ENCODE peak calls at places on chromosomes 4 and X, in five cellular contexts. S, W, R, G and C are unnamed samples.

GRCh38 chr4:76226418-76226817 is 12.8 kb upstream of the SCARB2 start:
- DNase-seq in G (no peak), S (no peak), R (no peak), W (no peak), C (no peak)

GRCh38 chr4:105569014-105569850 is 16.8 kb downstream of the ARHGEF38 start:
- DNase-seq in R (no peak), S (peak; percentile 74), W (no peak), G (no peak), C (no peak)

GRCh38 chr4:37471971-37472370 is 214.2 kb downstream of the RELL1 start:
- DNase-seq in R (no peak), G (no peak), W (no peak), S (peak; percentile 53), C (no peak)

GRCh38 chrX:131288188-131288587 is 918 bp downstream of the IGSF1 start:
- DNase-seq in S (no peak), W (no peak), R (no peak), G (no peak), C (no peak)

GRCh38 chrX:107773206-107773605 is 2.4 kb downstream of the TSC22D3 start:
- DNase-seq in W (no peak), S (no peak), R (no peak), G (no peak), C (no peak)

GRCh38 chr4:26238782-26239647 is 81.8 kb upstream of the RBPJ start:
- DNase-seq in R (peak; percentile 75), W (no peak), S (no peak), G (no peak), C (no peak)

GRCh38 chrX:70554081-70554480 is 109.4 kb downstream of the DLG3 start:
- DNase-seq in S (peak; percentile 33), G (no peak), R (peak; percentile 28), W (peak; percentile 13), C (peak; percentile 17)

GRCh38 chr4:175873707-175874106 is 61.6 kb upstream of the GPM6A start:
- DNase-seq in W (no peak), S (no peak), G (no peak), R (no peak), C (no peak)

GRCh38 chr4:105389167-105389566 is 84.7 kb downstream of the PPA2 start:
- DNase-seq in S (no peak), R (peak; percentile 48), W (no peak), G (no peak), C (no peak)

GRCh38 chr4:6180841-6181631 is 19.3 kb downstream of the JAKMIP1 start:
- DNase-seq in G (no peak), S (no peak), W (no peak), R (no peak), C (no peak)

GRCh38 chrX:78123190-78123589 is 16.3 kb downstream of the TAF9B start:
- DNase-seq in G (no peak), W (no peak), S (peak; percentile 68), R (peak; percentile 63), C (no peak)

GRCh38 chrX:120672841-120673530 is 43.1 kb upstream of the C1GALT1C1 start:
- DNase-seq in R (no peak), S (no peak), W (no peak), G (no peak), C (no peak)

GRCh38 chr4:15438939-15439524 is 11.2 kb downstream of the C1QTNF7 start:
- DNase-seq in R (peak; percentile 70), W (no peak), G (no peak), S (peak; percentile 62), C (no peak)

GRCh38 chr4:119490335-119490734 is 138.3 kb downstream of the PDE5A start:
- DNase-seq in S (peak; percentile 4), R (peak; percentile 69), W (no peak), G (peak; percentile 20), C (no peak)

GRCh38 chrX:120144178-120144844 is 14.1 kb upstream of the RHOXF2 start:
- DNase-seq in G (no peak), R (no peak), S (no peak), W (no peak), C (no peak)

GRCh38 chr4:1727117-1728031 is 6.1 kb downstream of the TACC3 start:
- DNase-seq in S (peak; percentile 93), G (no peak), W (peak; percentile 56), R (peak; percentile 75), C (peak; percentile 76)

GRCh38 chrX:108064001-108064400 is 19.1 kb downstream of the VSIG1 start:
- DNase-seq in W (no peak), R (no peak), S (no peak), G (no peak), C (no peak)

GRCh38 chr4:6421397-6421796 is 51.0 kb downstream of the PPP2R2C start:
- DNase-seq in G (no peak), R (no peak), W (no peak), S (no peak), C (no peak)

GRCh38 chr4:150569384-150569987 is 12.5 kb upstream of the MAB21L2 start:
- DNase-seq in R (peak; percentile 79), S (no peak), G (no peak), W (peak; percentile 33), C (no peak)

GRCh38 chr4:74640111-74640903 is 154.0 kb downstream of the BTC start:
- DNase-seq in R (peak; percentile 92), S (peak; percentile 54), G (no peak), W (no peak), C (no peak)

GRCh38 chr4:56737666-56738065 is 56.6 kb upstream of the HOPX start:
- DNase-seq in S (peak; percentile 84), G (no peak), R (no peak), W (no peak), C (peak; percentile 30)

GRCh38 chr4:105426187-105426897 is 47.5 kb downstream of the PPA2 start:
- DNase-seq in S (no peak), W (no peak), R (no peak), G (no peak), C (no peak)

GRCh38 chrX:53831662-53832635 is 145.4 kb upstream of the HUWE1 start:
- DNase-seq in G (peak; percentile 42), W (peak; percentile 40), S (peak; percentile 55), R (peak; percentile 7), C (peak; percentile 36)

GRCh38 chrX:78066110-78066509 is 37.9 kb upstream of the PGK1 start:
- DNase-seq in W (no peak), S (peak; percentile 19), R (peak; percentile 76), G (no peak), C (no peak)

GRCh38 chr4:106588906-106589305 is 220.3 kb upstream of the GIMD1 start:
- DNase-seq in R (no peak), G (no peak), S (peak; percentile 37), W (no peak), C (no peak)

GRCh38 chr4:6988016-6988715 is 55.0 kb upstream of the TADA2B start:
- DNase-seq in S (no peak), W (no peak), G (no peak), R (no peak), C (no peak)

GRCh38 chr4:141158219-141158618 is 24.9 kb upstream of the RNF150 start:
- DNase-seq in R (peak; percentile 55), G (no peak), S (peak; percentile 36), W (peak; percentile 16), C (peak; percentile 52)

GRCh38 chr4:7312691-7313090 is 120.4 kb downstream of the SORCS2 start:
- DNase-seq in G (no peak), S (no peak), R (no peak), W (no peak), C (no peak)

GRCh38 chr4:113641025-113641431 is 120.5 kb downstream of the CAMK2D start:
- DNase-seq in W (no peak), G (no peak), R (no peak), S (no peak), C (no peak)

GRCh38 chr4:165009493-165010227 is 22.1 kb upstream of the TRIM60 start:
- DNase-seq in G (no peak), S (no peak), W (no peak), R (no peak), C (no peak)

GRCh38 chrX:10011991-10012390 is 44.8 kb downstream of the CLDN34 start:
- DNase-seq in W (no peak), R (no peak), G (no peak), S (no peak), C (no peak)

GRCh38 chrX:79415056-79415455 is 47.9 kb upstream of the ITM2A start:
- DNase-seq in S (no peak), W (no peak), R (no peak), G (no peak), C (no peak)

DNA sequence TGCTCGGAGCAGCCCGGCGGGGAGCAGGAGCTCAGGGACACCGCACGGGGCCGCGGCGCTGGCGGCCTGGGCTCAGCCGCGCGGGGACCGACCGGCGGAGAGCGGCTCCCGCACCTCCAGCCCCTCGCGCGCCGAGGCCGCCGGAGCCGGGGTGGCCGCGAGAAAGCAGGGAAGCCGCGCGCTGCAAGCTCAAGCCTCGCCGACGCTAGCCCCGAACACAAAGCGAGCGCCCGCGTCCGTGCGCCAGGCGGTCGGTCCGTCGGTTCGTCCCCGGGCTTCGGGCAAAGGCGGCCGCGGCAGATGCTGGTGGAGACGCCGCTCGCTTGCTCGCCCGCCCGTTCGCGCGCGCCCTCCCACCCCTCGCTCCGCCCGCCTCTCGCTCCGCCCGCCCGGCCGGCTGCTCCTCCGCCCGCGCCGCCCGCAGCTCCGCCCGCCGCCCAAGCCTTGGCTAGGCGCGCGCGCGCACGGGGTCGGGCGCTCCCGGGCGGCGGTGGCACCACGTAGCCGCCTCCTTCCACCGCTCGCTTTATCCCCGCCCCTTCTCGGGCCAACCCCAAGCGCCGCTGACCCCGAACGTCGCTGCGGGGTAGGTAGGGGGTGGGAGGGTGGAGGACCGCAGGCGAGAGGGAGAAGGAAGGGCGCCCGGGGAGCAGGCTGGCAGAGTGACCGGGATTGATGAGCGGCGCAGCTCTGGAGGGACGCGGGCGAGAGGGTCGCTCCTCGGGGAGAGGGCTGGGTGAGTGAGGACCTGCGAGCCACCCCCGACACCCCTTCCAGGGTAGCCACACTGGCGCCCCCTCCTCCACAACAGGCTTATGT is at the start of gene TSPAN5:
- DNase-seq in R (peak; percentile 67), S (peak; percentile 88), G (peak; percentile 85), W (peak; percentile 52), C (peak; percentile 73)
- TF ChIP-seq CTCF in R (no peak), S (no peak), G (no peak), W (no peak), C (no peak)

GRCh38 chr4:171785392-171785791 is 27.8 kb upstream of the GALNTL6 start:
- DNase-seq in S (no peak), W (no peak), R (no peak), G (no peak), C (no peak)
- TF ChIP-seq CTCF in S (no peak), W (no peak), R (no peak), G (no peak), C (no peak)

DNA sequence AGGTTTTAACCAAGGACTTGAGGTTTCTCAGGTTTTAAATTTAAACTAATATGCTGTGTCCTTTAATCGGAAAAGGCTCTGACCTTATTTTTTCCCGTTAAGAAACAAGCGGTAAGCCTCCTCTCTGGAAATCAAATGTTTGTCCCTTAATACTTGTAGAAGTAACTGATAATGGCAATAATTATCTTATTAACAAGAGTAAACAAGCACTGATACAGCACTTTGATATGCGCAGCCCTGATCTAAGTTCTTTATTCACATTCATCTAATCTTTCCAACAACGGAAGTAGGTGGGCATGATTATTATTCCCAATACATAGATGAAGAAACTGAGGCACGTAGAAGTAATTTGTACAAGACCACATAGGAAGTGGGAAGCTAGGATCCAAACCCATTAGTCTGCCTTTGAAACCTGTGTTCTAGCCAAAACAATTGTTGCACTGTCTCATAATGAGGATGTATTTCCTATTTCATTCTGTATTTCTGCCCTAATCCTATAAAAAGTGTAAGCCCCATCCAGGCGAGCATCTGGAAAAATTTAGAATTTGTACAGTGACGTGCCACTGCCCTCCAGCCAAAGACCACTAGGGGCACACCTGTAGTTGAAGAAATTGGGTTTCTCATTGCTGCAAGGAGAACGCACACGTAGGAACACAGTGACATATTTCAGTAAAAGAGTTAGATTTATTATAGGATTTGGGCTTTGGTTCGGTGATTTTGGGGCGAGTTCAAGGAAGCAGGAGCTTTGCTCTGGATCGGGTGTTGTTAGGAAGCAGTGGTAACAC is 605 bp downstream of the CXorf58 start:
- DNase-seq in W (no peak), S (no peak), R (no peak), G (peak; percentile 13), C (no peak)
- TF ChIP-seq CTCF in W (no peak), S (no peak), R (peak; percentile 9), G (peak; percentile 16), C (peak; percentile 32)

GRCh38 chrX:13223868-13224555 is 95.8 kb downstream of the ATXN3L start:
- DNase-seq in G (no peak), R (peak; percentile 91), W (peak; percentile 64), S (peak; percentile 89), C (peak; percentile 76)
- TF ChIP-seq CTCF in G (no peak), R (no peak), W (no peak), S (peak; percentile 8), C (no peak)